ENCODE peak calls at places on chromosomes 13 and 19, in nine cellular contexts. H is cardiac muscle cell; G is choroid plexus epithelial cell; X is amniotic stem cell; N is MCF 10A; R is lower leg skin; V is epithelial cell of esophagus; J is caudate nucleus; Y is activated T-cell treated with anti-CD3 and anti-CD28 coated beads, Interleukin-2, amount 50 U/mL, for 24 hours. B is an unnamed sample.
A peak's percentile ranks its signal among the peaks of the same experiment; 100 is the strongest.

GRCh38 chr13:43289458-43290255 is 266.3 kb downstream of the DNAJC15 start:
- DNase-seq in H (no peak), G (peak; percentile 16), X (no peak), N (no peak), R (no peak), V (no peak), J (no peak), Y (no peak), B (no peak)

GRCh38 chr13:98947925-98948324 is 29.9 kb downstream of the DOCK9 start:
- DNase-seq in H (no peak), G (no peak), X (no peak), N (no peak), R (no peak), V (no peak), J (no peak), Y (no peak), B (peak; percentile 44)

GRCh38 chr19:17078920-17079709 is 3.5 kb downstream of the MYO9B start:
- DNase-seq in H (peak; percentile 30), G (peak; percentile 21), X (no peak), N (no peak), R (no peak), V (no peak), J (no peak), Y (no peak), B (no peak)

GRCh38 chr19:8251025-8251472 is 41.9 kb downstream of the CERS4 start:
- DNase-seq in H (peak; percentile 58), G (no peak), X (no peak), N (peak; percentile 69), R (peak; percentile 49), V (no peak), J (peak; percentile 42), Y (no peak), B (no peak)

GRCh38 chr13:25744176-25744575 is 307.6 kb downstream of the SHISA2 start:
- DNase-seq in H (peak; percentile 17), G (peak; percentile 24), X (no peak), N (no peak), R (no peak), V (no peak), J (no peak), Y (no peak), B (peak; percentile 27)

GRCh38 chr19:11767633-11768133 is 883 bp downstream of the ZNF441 start:
- DNase-seq in H (peak; percentile 48), G (peak; percentile 39), X (no peak), N (peak; percentile 14), R (peak; percentile 18), V (peak; percentile 12), J (peak; percentile 26), Y (peak; percentile 54), B (peak; percentile 43)

GRCh38 chr13:40406405-40407138 is 259.9 kb downstream of the FOXO1 start:
- DNase-seq in H (peak; percentile 85), G (peak; percentile 91), X (no peak), N (peak; percentile 62), R (no peak), V (peak; percentile 51), J (no peak), Y (no peak), B (no peak)

GRCh38 chr19:18349524-18350128 is 9.2 kb downstream of the PGPEP1 start:
- DNase-seq in H (peak; percentile 76), G (peak; percentile 77), X (peak; percentile 38), N (peak; percentile 75), R (no peak), V (peak; percentile 67), J (no peak), Y (peak; percentile 46), B (peak; percentile 68)

GRCh38 chr19:19039901-19040300 is 6.5 kb downstream of the ARMC6 start:
- DNase-seq in H (no peak), G (no peak), X (no peak), N (no peak), R (no peak), V (no peak), J (no peak), Y (no peak), B (no peak)

GRCh38 chr19:17803264-17803896 is 8.4 kb downstream of the B3GNT3 start:
- DNase-seq in H (no peak), G (no peak), X (no peak), N (no peak), R (no peak), V (no peak), J (no peak), Y (no peak), B (no peak)

GRCh38 chr13:20336761-20337160 is 104.6 kb upstream of the GJB6 start:
- DNase-seq in H (no peak), G (no peak), X (no peak), N (no peak), R (no peak), V (no peak), J (no peak), Y (no peak), B (no peak)

GRCh38 chr19:1131718-1132552 is 28.1 kb downstream of the GPX4 start:
- DNase-seq in H (peak; percentile 94), G (peak; percentile 92), X (peak; percentile 86), N (peak; percentile 90), R (peak; percentile 81), V (peak; percentile 96), J (peak; percentile 48), Y (peak; percentile 92), B (no peak)

GRCh38 chr13:112898786-112899617 is 70.0 kb upstream of the MCF2L start:
- DNase-seq in H (no peak), G (no peak), X (no peak), N (no peak), R (no peak), V (no peak), J (no peak), Y (no peak), B (no peak)

GRCh38 chr13:25046985-25047660 is 48.8 kb upstream of the PABPC3 start:
- DNase-seq in H (peak; percentile 4), G (peak; percentile 21), X (peak; percentile 6), N (no peak), R (no peak), V (peak; percentile 43), J (peak; percentile 57), Y (no peak), B (peak; percentile 12)

GRCh38 chr13:110507678-110508381 is 53.7 kb downstream of the RAB20 start:
- DNase-seq in H (no peak), G (no peak), X (no peak), N (peak; percentile 14), R (no peak), V (peak; percentile 19), J (no peak), Y (no peak), B (no peak)

GRCh38 chr19:3234800-3235199 is 10.3 kb downstream of the CELF5 start:
- DNase-seq in H (no peak), G (no peak), X (no peak), N (no peak), R (no peak), V (no peak), J (no peak), Y (peak; percentile 47), B (no peak)

GRCh38 chr13:46751811-46752635 is 44.9 kb downstream of the ESD start:
- DNase-seq in H (no peak), G (peak; percentile 18), X (no peak), N (no peak), R (no peak), V (no peak), J (no peak), Y (peak; percentile 61), B (no peak)

GRCh38 chr13:97855570-97855970 is 97.9 kb upstream of the IPO5 start:
- DNase-seq in H (peak; percentile 92), G (peak; percentile 90), X (peak; percentile 80), N (peak; percentile 76), R (peak; percentile 36), V (peak; percentile 77), J (no peak), Y (no peak), B (peak; percentile 54)

GRCh38 chr19:11538232-11539036 is at the start of gene CNN1:
- DNase-seq in H (peak; percentile 84), G (peak; percentile 86), X (no peak), N (no peak), R (no peak), V (no peak), J (no peak), Y (no peak), B (peak; percentile 66)

GRCh38 chr13:109787135-109787954 is 962 bp upstream of the IRS2 start:
- DNase-seq in H (peak; percentile 56), G (peak; percentile 61), X (peak; percentile 12), N (peak; percentile 58), R (peak; percentile 42), V (peak; percentile 35), J (peak; percentile 56), Y (peak; percentile 64), B (peak; percentile 66)

B was measured in SJCRH30.